ENCODE peak calls at places on chromosomes 12 and 14, in five cellular contexts. One of them, this sample, is unnamed.

GRCh38 chr14:96614528-96614927 is 112.3 kb downstream of the PAPOLA start:
- DNase-seq in stimulated activated CD4-positive, alpha-beta T cell treated with anti-CD3 and anti-CD28 coated beads, Interleukin-15, amount 100 ng/mL, for 1 hour: no peak
- DNase-seq in endothelial cell: no peak
- DNase-seq in activated naive CD4-positive, alpha-beta T cell treated with anti-CD3 and anti-CD28 coated beads, Interleukin-2, amount 50 U/mL, for 72 hours: no peak
- DNase-seq in activated CD4-positive, alpha-beta T cell treated with anti-CD3 and anti-CD28 coated beads, Interleukin-2, amount 50 U/mL, for 1 hour: no peak
- DNase-seq in this sample: no peak

GRCh38 chr12:100675432-100675831 is 101.9 kb downstream of the GAS2L3 start:
- DNase-seq in activated naive CD4-positive, alpha-beta T cell treated with anti-CD3 and anti-CD28 coated beads, Interleukin-2, amount 50 U/mL, for 72 hours: no peak
- DNase-seq in activated CD4-positive, alpha-beta T cell treated with anti-CD3 and anti-CD28 coated beads, Interleukin-2, amount 50 U/mL, for 1 hour: no peak
- DNase-seq in stimulated activated CD4-positive, alpha-beta T cell treated with anti-CD3 and anti-CD28 coated beads, Interleukin-15, amount 100 ng/mL, for 1 hour: no peak
- DNase-seq in endothelial cell: no peak
- DNase-seq in this sample: peak; percentile 53

GRCh38 chr14:54593860-54594259 is 26.9 kb downstream of the SAMD4A start:
- DNase-seq in activated CD4-positive, alpha-beta T cell treated with anti-CD3 and anti-CD28 coated beads, Interleukin-2, amount 50 U/mL, for 1 hour: no peak
- DNase-seq in endothelial cell: no peak
- DNase-seq in activated naive CD4-positive, alpha-beta T cell treated with anti-CD3 and anti-CD28 coated beads, Interleukin-2, amount 50 U/mL, for 72 hours: no peak
- DNase-seq in stimulated activated CD4-positive, alpha-beta T cell treated with anti-CD3 and anti-CD28 coated beads, Interleukin-15, amount 100 ng/mL, for 1 hour: no peak
- DNase-seq in this sample: no peak

GRCh38 chr14:22469541-22470303 is 119.3 kb downstream of the DAD1 start:
- DNase-seq in activated naive CD4-positive, alpha-beta T cell treated with anti-CD3 and anti-CD28 coated beads, Interleukin-2, amount 50 U/mL, for 72 hours: no peak
- DNase-seq in stimulated activated CD4-positive, alpha-beta T cell treated with anti-CD3 and anti-CD28 coated beads, Interleukin-15, amount 100 ng/mL, for 1 hour: no peak
- DNase-seq in activated CD4-positive, alpha-beta T cell treated with anti-CD3 and anti-CD28 coated beads, Interleukin-2, amount 50 U/mL, for 1 hour: no peak
- DNase-seq in endothelial cell: no peak
- DNase-seq in this sample: no peak

GRCh38 chr12:40300490-40300889 is 75.7 kb downstream of the LRRK2 start:
- DNase-seq in activated naive CD4-positive, alpha-beta T cell treated with anti-CD3 and anti-CD28 coated beads, Interleukin-2, amount 50 U/mL, for 72 hours: no peak
- DNase-seq in activated CD4-positive, alpha-beta T cell treated with anti-CD3 and anti-CD28 coated beads, Interleukin-2, amount 50 U/mL, for 1 hour: no peak
- DNase-seq in stimulated activated CD4-positive, alpha-beta T cell treated with anti-CD3 and anti-CD28 coated beads, Interleukin-15, amount 100 ng/mL, for 1 hour: no peak
- DNase-seq in endothelial cell: no peak
- DNase-seq in this sample: no peak

GRCh38 chr12:122422769-122423257 is 344 bp upstream of the CLIP1 start:
- DNase-seq in stimulated activated CD4-positive, alpha-beta T cell treated with anti-CD3 and anti-CD28 coated beads, Interleukin-15, amount 100 ng/mL, for 1 hour: peak; percentile 27
- DNase-seq in endothelial cell: peak; percentile 23
- DNase-seq in activated naive CD4-positive, alpha-beta T cell treated with anti-CD3 and anti-CD28 coated beads, Interleukin-2, amount 50 U/mL, for 72 hours: peak; percentile 49
- DNase-seq in activated CD4-positive, alpha-beta T cell treated with anti-CD3 and anti-CD28 coated beads, Interleukin-2, amount 50 U/mL, for 1 hour: peak; percentile 18
- DNase-seq in this sample: no peak

GRCh38 chr12:132218519-132218860 is 74.2 kb downstream of the NOC4L start:
- DNase-seq in activated naive CD4-positive, alpha-beta T cell treated with anti-CD3 and anti-CD28 coated beads, Interleukin-2, amount 50 U/mL, for 72 hours: no peak
- DNase-seq in endothelial cell: no peak
- DNase-seq in stimulated activated CD4-positive, alpha-beta T cell treated with anti-CD3 and anti-CD28 coated beads, Interleukin-15, amount 100 ng/mL, for 1 hour: no peak
- DNase-seq in activated CD4-positive, alpha-beta T cell treated with anti-CD3 and anti-CD28 coated beads, Interleukin-2, amount 50 U/mL, for 1 hour: no peak
- DNase-seq in this sample: no peak

GRCh38 chr12:72272731-72273498 is 745 bp downstream of the TRHDE start:
- DNase-seq in activated CD4-positive, alpha-beta T cell treated with anti-CD3 and anti-CD28 coated beads, Interleukin-2, amount 50 U/mL, for 1 hour: no peak
- DNase-seq in stimulated activated CD4-positive, alpha-beta T cell treated with anti-CD3 and anti-CD28 coated beads, Interleukin-15, amount 100 ng/mL, for 1 hour: no peak
- DNase-seq in endothelial cell: peak; percentile 24
- DNase-seq in activated naive CD4-positive, alpha-beta T cell treated with anti-CD3 and anti-CD28 coated beads, Interleukin-2, amount 50 U/mL, for 72 hours: no peak
- DNase-seq in this sample: no peak

GRCh38 chr12:41923351-41923750 is 221.3 kb downstream of the GXYLT1 start:
- DNase-seq in stimulated activated CD4-positive, alpha-beta T cell treated with anti-CD3 and anti-CD28 coated beads, Interleukin-15, amount 100 ng/mL, for 1 hour: no peak
- DNase-seq in endothelial cell: no peak
- DNase-seq in activated naive CD4-positive, alpha-beta T cell treated with anti-CD3 and anti-CD28 coated beads, Interleukin-2, amount 50 U/mL, for 72 hours: no peak
- DNase-seq in activated CD4-positive, alpha-beta T cell treated with anti-CD3 and anti-CD28 coated beads, Interleukin-2, amount 50 U/mL, for 1 hour: no peak
- DNase-seq in this sample: no peak

GRCh38 chr12:121697093-121697698 is 15.4 kb upstream of the TMEM120B start:
- DNase-seq in activated naive CD4-positive, alpha-beta T cell treated with anti-CD3 and anti-CD28 coated beads, Interleukin-2, amount 50 U/mL, for 72 hours: peak; percentile 48
- DNase-seq in activated CD4-positive, alpha-beta T cell treated with anti-CD3 and anti-CD28 coated beads, Interleukin-2, amount 50 U/mL, for 1 hour: no peak
- DNase-seq in stimulated activated CD4-positive, alpha-beta T cell treated with anti-CD3 and anti-CD28 coated beads, Interleukin-15, amount 100 ng/mL, for 1 hour: no peak
- DNase-seq in endothelial cell: peak; percentile 25
- DNase-seq in this sample: no peak

GRCh38 chr14:101736071-101736470 is 25.4 kb upstream of the PPP2R5C start:
- DNase-seq in activated naive CD4-positive, alpha-beta T cell treated with anti-CD3 and anti-CD28 coated beads, Interleukin-2, amount 50 U/mL, for 72 hours: no peak
- DNase-seq in endothelial cell: no peak
- DNase-seq in stimulated activated CD4-positive, alpha-beta T cell treated with anti-CD3 and anti-CD28 coated beads, Interleukin-15, amount 100 ng/mL, for 1 hour: no peak
- DNase-seq in activated CD4-positive, alpha-beta T cell treated with anti-CD3 and anti-CD28 coated beads, Interleukin-2, amount 50 U/mL, for 1 hour: no peak
- DNase-seq in this sample: peak; percentile 29

GRCh38 chr12:115060477-115061168 is 376.6 kb upstream of the TBX3 start:
- DNase-seq in activated naive CD4-positive, alpha-beta T cell treated with anti-CD3 and anti-CD28 coated beads, Interleukin-2, amount 50 U/mL, for 72 hours: no peak
- DNase-seq in stimulated activated CD4-positive, alpha-beta T cell treated with anti-CD3 and anti-CD28 coated beads, Interleukin-15, amount 100 ng/mL, for 1 hour: no peak
- DNase-seq in endothelial cell: no peak
- DNase-seq in activated CD4-positive, alpha-beta T cell treated with anti-CD3 and anti-CD28 coated beads, Interleukin-2, amount 50 U/mL, for 1 hour: no peak
- DNase-seq in this sample: no peak

GRCh38 chr14:73789996-73790581 is 61.5 kb upstream of the PTGR2 start:
- DNase-seq in stimulated activated CD4-positive, alpha-beta T cell treated with anti-CD3 and anti-CD28 coated beads, Interleukin-15, amount 100 ng/mL, for 1 hour: no peak
- DNase-seq in activated CD4-positive, alpha-beta T cell treated with anti-CD3 and anti-CD28 coated beads, Interleukin-2, amount 50 U/mL, for 1 hour: no peak
- DNase-seq in activated naive CD4-positive, alpha-beta T cell treated with anti-CD3 and anti-CD28 coated beads, Interleukin-2, amount 50 U/mL, for 72 hours: no peak
- DNase-seq in endothelial cell: no peak
- DNase-seq in this sample: peak; percentile 69

GRCh38 chr12:131828671-131829350 is 618 bp downstream of the MMP17 start:
- DNase-seq in activated CD4-positive, alpha-beta T cell treated with anti-CD3 and anti-CD28 coated beads, Interleukin-2, amount 50 U/mL, for 1 hour: no peak
- DNase-seq in endothelial cell: peak; percentile 46
- DNase-seq in activated naive CD4-positive, alpha-beta T cell treated with anti-CD3 and anti-CD28 coated beads, Interleukin-2, amount 50 U/mL, for 72 hours: peak; percentile 39
- DNase-seq in stimulated activated CD4-positive, alpha-beta T cell treated with anti-CD3 and anti-CD28 coated beads, Interleukin-15, amount 100 ng/mL, for 1 hour: no peak
- DNase-seq in this sample: no peak

GRCh38 chr12:66232258-66232657 is 43.2 kb downstream of the IRAK3 start:
- DNase-seq in stimulated activated CD4-positive, alpha-beta T cell treated with anti-CD3 and anti-CD28 coated beads, Interleukin-15, amount 100 ng/mL, for 1 hour: no peak
- DNase-seq in endothelial cell: no peak
- DNase-seq in activated CD4-positive, alpha-beta T cell treated with anti-CD3 and anti-CD28 coated beads, Interleukin-2, amount 50 U/mL, for 1 hour: no peak
- DNase-seq in activated naive CD4-positive, alpha-beta T cell treated with anti-CD3 and anti-CD28 coated beads, Interleukin-2, amount 50 U/mL, for 72 hours: no peak
- DNase-seq in this sample: no peak

GRCh38 chr14:90452366-90452765 is 55.5 kb downstream of the CALM1 start:
- DNase-seq in stimulated activated CD4-positive, alpha-beta T cell treated with anti-CD3 and anti-CD28 coated beads, Interleukin-15, amount 100 ng/mL, for 1 hour: no peak
- DNase-seq in activated CD4-positive, alpha-beta T cell treated with anti-CD3 and anti-CD28 coated beads, Interleukin-2, amount 50 U/mL, for 1 hour: no peak
- DNase-seq in activated naive CD4-positive, alpha-beta T cell treated with anti-CD3 and anti-CD28 coated beads, Interleukin-2, amount 50 U/mL, for 72 hours: no peak
- DNase-seq in endothelial cell: no peak
- DNase-seq in this sample: no peak

GRCh38 chr14:27096091-27096490 is 498.3 kb upstream of the NOVA1 start:
- DNase-seq in stimulated activated CD4-positive, alpha-beta T cell treated with anti-CD3 and anti-CD28 coated beads, Interleukin-15, amount 100 ng/mL, for 1 hour: no peak
- DNase-seq in activated CD4-positive, alpha-beta T cell treated with anti-CD3 and anti-CD28 coated beads, Interleukin-2, amount 50 U/mL, for 1 hour: no peak
- DNase-seq in activated naive CD4-positive, alpha-beta T cell treated with anti-CD3 and anti-CD28 coated beads, Interleukin-2, amount 50 U/mL, for 72 hours: no peak
- DNase-seq in endothelial cell: no peak
- DNase-seq in this sample: no peak

GRCh38 chr12:70398862-70399261 is 32.8 kb downstream of the KCNMB4 start:
- DNase-seq in endothelial cell: no peak
- DNase-seq in activated CD4-positive, alpha-beta T cell treated with anti-CD3 and anti-CD28 coated beads, Interleukin-2, amount 50 U/mL, for 1 hour: no peak
- DNase-seq in activated naive CD4-positive, alpha-beta T cell treated with anti-CD3 and anti-CD28 coated beads, Interleukin-2, amount 50 U/mL, for 72 hours: no peak
- DNase-seq in stimulated activated CD4-positive, alpha-beta T cell treated with anti-CD3 and anti-CD28 coated beads, Interleukin-15, amount 100 ng/mL, for 1 hour: no peak
- DNase-seq in this sample: no peak

GRCh38 chr12:52615208-52615868 is 3.0 kb downstream of the KRT73 start:
- DNase-seq in stimulated activated CD4-positive, alpha-beta T cell treated with anti-CD3 and anti-CD28 coated beads, Interleukin-15, amount 100 ng/mL, for 1 hour: no peak
- DNase-seq in activated naive CD4-positive, alpha-beta T cell treated with anti-CD3 and anti-CD28 coated beads, Interleukin-2, amount 50 U/mL, for 72 hours: peak; percentile 22
- DNase-seq in endothelial cell: no peak
- DNase-seq in activated CD4-positive, alpha-beta T cell treated with anti-CD3 and anti-CD28 coated beads, Interleukin-2, amount 50 U/mL, for 1 hour: no peak
- DNase-seq in this sample: no peak

GRCh38 chr12:15550778-15551177 is 228.5 kb downstream of the PTPRO start:
- DNase-seq in stimulated activated CD4-positive, alpha-beta T cell treated with anti-CD3 and anti-CD28 coated beads, Interleukin-15, amount 100 ng/mL, for 1 hour: no peak
- DNase-seq in endothelial cell: no peak
- DNase-seq in activated naive CD4-positive, alpha-beta T cell treated with anti-CD3 and anti-CD28 coated beads, Interleukin-2, amount 50 U/mL, for 72 hours: no peak
- DNase-seq in activated CD4-positive, alpha-beta T cell treated with anti-CD3 and anti-CD28 coated beads, Interleukin-2, amount 50 U/mL, for 1 hour: no peak
- DNase-seq in this sample: no peak

GRCh38 chr14:83799230-83799629 is 1730.7 kb upstream of the FLRT2 start:
- DNase-seq in stimulated activated CD4-positive, alpha-beta T cell treated with anti-CD3 and anti-CD28 coated beads, Interleukin-15, amount 100 ng/mL, for 1 hour: no peak
- DNase-seq in endothelial cell: no peak
- DNase-seq in activated naive CD4-positive, alpha-beta T cell treated with anti-CD3 and anti-CD28 coated beads, Interleukin-2, amount 50 U/mL, for 72 hours: no peak
- DNase-seq in activated CD4-positive, alpha-beta T cell treated with anti-CD3 and anti-CD28 coated beads, Interleukin-2, amount 50 U/mL, for 1 hour: no peak
- DNase-seq in this sample: no peak

GRCh38 chr14:61219256-61219655 is 61.9 kb downstream of the TMEM30B start:
- DNase-seq in stimulated activated CD4-positive, alpha-beta T cell treated with anti-CD3 and anti-CD28 coated beads, Interleukin-15, amount 100 ng/mL, for 1 hour: no peak
- DNase-seq in endothelial cell: no peak
- DNase-seq in activated naive CD4-positive, alpha-beta T cell treated with anti-CD3 and anti-CD28 coated beads, Interleukin-2, amount 50 U/mL, for 72 hours: no peak
- DNase-seq in activated CD4-positive, alpha-beta T cell treated with anti-CD3 and anti-CD28 coated beads, Interleukin-2, amount 50 U/mL, for 1 hour: no peak
- DNase-seq in this sample: no peak

GRCh38 chr12:93943766-93944165 is 204.6 kb upstream of the PLXNC1 start:
- DNase-seq in activated CD4-positive, alpha-beta T cell treated with anti-CD3 and anti-CD28 coated beads, Interleukin-2, amount 50 U/mL, for 1 hour: no peak
- DNase-seq in stimulated activated CD4-positive, alpha-beta T cell treated with anti-CD3 and anti-CD28 coated beads, Interleukin-15, amount 100 ng/mL, for 1 hour: no peak
- DNase-seq in endothelial cell: no peak
- DNase-seq in activated naive CD4-positive, alpha-beta T cell treated with anti-CD3 and anti-CD28 coated beads, Interleukin-2, amount 50 U/mL, for 72 hours: no peak
- DNase-seq in this sample: no peak

GRCh38 chr14:104977008-104977680 is 1.0 kb downstream of the AHNAK2 start:
- DNase-seq in stimulated activated CD4-positive, alpha-beta T cell treated with anti-CD3 and anti-CD28 coated beads, Interleukin-15, amount 100 ng/mL, for 1 hour: no peak
- DNase-seq in activated CD4-positive, alpha-beta T cell treated with anti-CD3 and anti-CD28 coated beads, Interleukin-2, amount 50 U/mL, for 1 hour: no peak
- DNase-seq in endothelial cell: no peak
- DNase-seq in activated naive CD4-positive, alpha-beta T cell treated with anti-CD3 and anti-CD28 coated beads, Interleukin-2, amount 50 U/mL, for 72 hours: no peak
- DNase-seq in this sample: no peak

GRCh38 chr12:131608740-131609665 is 101.9 kb upstream of the SFSWAP start:
- DNase-seq in stimulated activated CD4-positive, alpha-beta T cell treated with anti-CD3 and anti-CD28 coated beads, Interleukin-15, amount 100 ng/mL, for 1 hour: peak; percentile 46
- DNase-seq in activated CD4-positive, alpha-beta T cell treated with anti-CD3 and anti-CD28 coated beads, Interleukin-2, amount 50 U/mL, for 1 hour: peak; percentile 56
- DNase-seq in endothelial cell: peak; percentile 79
- DNase-seq in activated naive CD4-positive, alpha-beta T cell treated with anti-CD3 and anti-CD28 coated beads, Interleukin-2, amount 50 U/mL, for 72 hours: peak; percentile 66
- DNase-seq in this sample: peak; percentile 79

GRCh38 chr14:70004791-70005190 is 125.6 kb downstream of the SMOC1 start:
- DNase-seq in stimulated activated CD4-positive, alpha-beta T cell treated with anti-CD3 and anti-CD28 coated beads, Interleukin-15, amount 100 ng/mL, for 1 hour: no peak
- DNase-seq in activated naive CD4-positive, alpha-beta T cell treated with anti-CD3 and anti-CD28 coated beads, Interleukin-2, amount 50 U/mL, for 72 hours: no peak
- DNase-seq in endothelial cell: no peak
- DNase-seq in activated CD4-positive, alpha-beta T cell treated with anti-CD3 and anti-CD28 coated beads, Interleukin-2, amount 50 U/mL, for 1 hour: no peak
- DNase-seq in this sample: no peak

GRCh38 chr12:108837680-108838079 is 19.7 kb downstream of the SSH1 start:
- DNase-seq in activated CD4-positive, alpha-beta T cell treated with anti-CD3 and anti-CD28 coated beads, Interleukin-2, amount 50 U/mL, for 1 hour: no peak
- DNase-seq in activated naive CD4-positive, alpha-beta T cell treated with anti-CD3 and anti-CD28 coated beads, Interleukin-2, amount 50 U/mL, for 72 hours: no peak
- DNase-seq in endothelial cell: no peak
- DNase-seq in stimulated activated CD4-positive, alpha-beta T cell treated with anti-CD3 and anti-CD28 coated beads, Interleukin-15, amount 100 ng/mL, for 1 hour: no peak
- DNase-seq in this sample: no peak

GRCh38 chr14:89264196-89264800 is 152.7 kb downstream of the FOXN3 start:
- DNase-seq in endothelial cell: no peak
- DNase-seq in activated naive CD4-positive, alpha-beta T cell treated with anti-CD3 and anti-CD28 coated beads, Interleukin-2, amount 50 U/mL, for 72 hours: no peak
- DNase-seq in activated CD4-positive, alpha-beta T cell treated with anti-CD3 and anti-CD28 coated beads, Interleukin-2, amount 50 U/mL, for 1 hour: no peak
- DNase-seq in stimulated activated CD4-positive, alpha-beta T cell treated with anti-CD3 and anti-CD28 coated beads, Interleukin-15, amount 100 ng/mL, for 1 hour: no peak
- DNase-seq in this sample: no peak

GRCh38 chr12:96487214-96487613 is 2.2 kb upstream of the CFAP54 start:
- DNase-seq in activated CD4-positive, alpha-beta T cell treated with anti-CD3 and anti-CD28 coated beads, Interleukin-2, amount 50 U/mL, for 1 hour: no peak
- DNase-seq in endothelial cell: no peak
- DNase-seq in stimulated activated CD4-positive, alpha-beta T cell treated with anti-CD3 and anti-CD28 coated beads, Interleukin-15, amount 100 ng/mL, for 1 hour: no peak
- DNase-seq in activated naive CD4-positive, alpha-beta T cell treated with anti-CD3 and anti-CD28 coated beads, Interleukin-2, amount 50 U/mL, for 72 hours: no peak
- DNase-seq in this sample: no peak

GRCh38 chr12:84336231-84336630 is 576.4 kb downstream of the SLC6A15 start:
- DNase-seq in activated CD4-positive, alpha-beta T cell treated with anti-CD3 and anti-CD28 coated beads, Interleukin-2, amount 50 U/mL, for 1 hour: no peak
- DNase-seq in activated naive CD4-positive, alpha-beta T cell treated with anti-CD3 and anti-CD28 coated beads, Interleukin-2, amount 50 U/mL, for 72 hours: no peak
- DNase-seq in endothelial cell: no peak
- DNase-seq in stimulated activated CD4-positive, alpha-beta T cell treated with anti-CD3 and anti-CD28 coated beads, Interleukin-15, amount 100 ng/mL, for 1 hour: no peak
- DNase-seq in this sample: no peak

GRCh38 chr14:20631023-20631820 is 10.3 kb downstream of the OR6S1 start:
- DNase-seq in stimulated activated CD4-positive, alpha-beta T cell treated with anti-CD3 and anti-CD28 coated beads, Interleukin-15, amount 100 ng/mL, for 1 hour: no peak
- DNase-seq in endothelial cell: peak; percentile 66
- DNase-seq in activated CD4-positive, alpha-beta T cell treated with anti-CD3 and anti-CD28 coated beads, Interleukin-2, amount 50 U/mL, for 1 hour: peak; percentile 41
- DNase-seq in activated naive CD4-positive, alpha-beta T cell treated with anti-CD3 and anti-CD28 coated beads, Interleukin-2, amount 50 U/mL, for 72 hours: peak; percentile 65
- DNase-seq in this sample: no peak

GRCh38 chr12:104479141-104479662 is 22.5 kb downstream of the CHST11 start:
- DNase-seq in stimulated activated CD4-positive, alpha-beta T cell treated with anti-CD3 and anti-CD28 coated beads, Interleukin-15, amount 100 ng/mL, for 1 hour: no peak
- DNase-seq in activated naive CD4-positive, alpha-beta T cell treated with anti-CD3 and anti-CD28 coated beads, Interleukin-2, amount 50 U/mL, for 72 hours: no peak
- DNase-seq in endothelial cell: no peak
- DNase-seq in activated CD4-positive, alpha-beta T cell treated with anti-CD3 and anti-CD28 coated beads, Interleukin-2, amount 50 U/mL, for 1 hour: no peak
- DNase-seq in this sample: no peak

GRCh38 chr14:49865431-49865859 is 12.9 kb upstream of the NEMF start:
- DNase-seq in endothelial cell: peak; percentile 81
- DNase-seq in activated naive CD4-positive, alpha-beta T cell treated with anti-CD3 and anti-CD28 coated beads, Interleukin-2, amount 50 U/mL, for 72 hours: peak; percentile 87
- DNase-seq in stimulated activated CD4-positive, alpha-beta T cell treated with anti-CD3 and anti-CD28 coated beads, Interleukin-15, amount 100 ng/mL, for 1 hour: peak; percentile 77
- DNase-seq in activated CD4-positive, alpha-beta T cell treated with anti-CD3 and anti-CD28 coated beads, Interleukin-2, amount 50 U/mL, for 1 hour: peak; percentile 83
- DNase-seq in this sample: peak; percentile 81

GRCh38 chr12:43109626-43110345 is 442.2 kb downstream of the ADAMTS20 start:
- DNase-seq in stimulated activated CD4-positive, alpha-beta T cell treated with anti-CD3 and anti-CD28 coated beads, Interleukin-15, amount 100 ng/mL, for 1 hour: no peak
- DNase-seq in endothelial cell: no peak
- DNase-seq in activated naive CD4-positive, alpha-beta T cell treated with anti-CD3 and anti-CD28 coated beads, Interleukin-2, amount 50 U/mL, for 72 hours: no peak
- DNase-seq in activated CD4-positive, alpha-beta T cell treated with anti-CD3 and anti-CD28 coated beads, Interleukin-2, amount 50 U/mL, for 1 hour: no peak
- DNase-seq in this sample: no peak

GRCh38 chr14:34649344-34649743 is 19.4 kb upstream of the SNX6 start:
- DNase-seq in stimulated activated CD4-positive, alpha-beta T cell treated with anti-CD3 and anti-CD28 coated beads, Interleukin-15, amount 100 ng/mL, for 1 hour: no peak
- DNase-seq in activated CD4-positive, alpha-beta T cell treated with anti-CD3 and anti-CD28 coated beads, Interleukin-2, amount 50 U/mL, for 1 hour: no peak
- DNase-seq in activated naive CD4-positive, alpha-beta T cell treated with anti-CD3 and anti-CD28 coated beads, Interleukin-2, amount 50 U/mL, for 72 hours: no peak
- DNase-seq in endothelial cell: no peak
- DNase-seq in this sample: no peak

GRCh38 chr12:110619534-110619953 is 5.6 kb downstream of the TCTN1 start:
- DNase-seq in activated naive CD4-positive, alpha-beta T cell treated with anti-CD3 and anti-CD28 coated beads, Interleukin-2, amount 50 U/mL, for 72 hours: peak; percentile 20
- DNase-seq in endothelial cell: no peak
- DNase-seq in activated CD4-positive, alpha-beta T cell treated with anti-CD3 and anti-CD28 coated beads, Interleukin-2, amount 50 U/mL, for 1 hour: no peak
- DNase-seq in stimulated activated CD4-positive, alpha-beta T cell treated with anti-CD3 and anti-CD28 coated beads, Interleukin-15, amount 100 ng/mL, for 1 hour: no peak
- DNase-seq in this sample: no peak

GRCh38 chr12:56565510-56566101 is 44.0 kb downstream of the RBMS2 start:
- DNase-seq in endothelial cell: peak; percentile 72
- DNase-seq in stimulated activated CD4-positive, alpha-beta T cell treated with anti-CD3 and anti-CD28 coated beads, Interleukin-15, amount 100 ng/mL, for 1 hour: no peak
- DNase-seq in activated naive CD4-positive, alpha-beta T cell treated with anti-CD3 and anti-CD28 coated beads, Interleukin-2, amount 50 U/mL, for 72 hours: peak; percentile 29
- DNase-seq in activated CD4-positive, alpha-beta T cell treated with anti-CD3 and anti-CD28 coated beads, Interleukin-2, amount 50 U/mL, for 1 hour: peak; percentile 18
- DNase-seq in this sample: peak; percentile 69

GRCh38 chr12:2891240-2892053 is 756 bp downstream of the TULP3 start:
- DNase-seq in stimulated activated CD4-positive, alpha-beta T cell treated with anti-CD3 and anti-CD28 coated beads, Interleukin-15, amount 100 ng/mL, for 1 hour: peak; percentile 7
- DNase-seq in activated naive CD4-positive, alpha-beta T cell treated with anti-CD3 and anti-CD28 coated beads, Interleukin-2, amount 50 U/mL, for 72 hours: no peak
- DNase-seq in endothelial cell: peak; percentile 68
- DNase-seq in activated CD4-positive, alpha-beta T cell treated with anti-CD3 and anti-CD28 coated beads, Interleukin-2, amount 50 U/mL, for 1 hour: peak; percentile 19
- DNase-seq in this sample: peak; percentile 55

This sample was measured in ureter.